ENCODE peak calls at places on chromosomes 5 and 9, in nine cellular contexts. U is Right ventricle myocardium inferior; C is glutamatergic neuron; D is CD8-positive, alpha-beta T cell; X is nucleus accumbens; T is HS-5; J is cardiac muscle cell; E is left lobe of liver; Y is fibroblast of gingiva. P is an unnamed sample.

GRCh38 chr5:172334196-172334595 is 50.6 kb upstream of the UBTD2 start:
- DNase-seq in J (no peak), C (no peak), T (no peak), X (no peak), Y (no peak), U (no peak), D (no peak), E (no peak), P (peak)

GRCh38 chr5:159095882-159096554 is 3.7 kb downstream of the EBF1 start:
- DNase-seq in C (peak), X (no peak), E (no peak), U (no peak), J (no peak), D (no peak), Y (no peak), T (no peak), P (no peak)

GRCh38 chr9:122991370-122991830 is 42.1 kb upstream of the GPR21 start:
- DNase-seq in T (peak), U (no peak), Y (peak), D (no peak), C (no peak), X (no peak), J (peak), E (no peak), P (peak)

GRCh38 chr5:60332244-60333018 is 367.5 kb downstream of the DEPDC1B start:
- DNase-seq in D (no peak), Y (no peak), J (no peak), T (peak), E (no peak), U (no peak), X (no peak), C (no peak), P (peak)

GRCh38 chr5:138022912-138023311 is 10.0 kb downstream of the FAM13B start:
- DNase-seq in E (no peak), X (no peak), T (no peak), Y (no peak), D (no peak), C (no peak), J (no peak), U (no peak), P (no peak)

GRCh38 chr5:143427122-143427735 is 23.7 kb upstream of the NR3C1 start:
- DNase-seq in E (no peak), J (no peak), X (no peak), U (no peak), D (no peak), T (no peak), Y (no peak), C (no peak), P (no peak)

GRCh38 chr9:135081731-135082130 is 5.7 kb upstream of the OLFM1 start:
- DNase-seq in J (no peak), D (no peak), U (no peak), T (no peak), X (no peak), Y (no peak), C (peak), E (no peak), P (no peak)

GRCh38 chr5:117587111-117587510 is 1012.5 kb upstream of the SEMA6A start:
- DNase-seq in Y (no peak), J (no peak), C (no peak), T (no peak), X (no peak), E (no peak), D (no peak), U (no peak), P (no peak)

GRCh38 chr5:100905259-100905914 is 2.3 kb upstream of the ST8SIA4 start:
- DNase-seq in J (no peak), U (no peak), D (peak), C (no peak), Y (no peak), E (no peak), X (no peak), T (no peak), P (no peak)

GRCh38 chr9:130479587-130479986 is 34.8 kb downstream of the ASS1 start:
- DNase-seq in D (no peak), J (no peak), U (no peak), C (no peak), X (no peak), E (no peak), T (no peak), Y (no peak), P (no peak)

GRCh38 chr5:13985736-13986418 is 41.4 kb upstream of the DNAH5 start:
- DNase-seq in C (no peak), D (no peak), Y (peak), J (no peak), T (peak), E (no peak), U (no peak), X (no peak), P (peak)

GRCh38 chr5:25649628-25650265 is 1005.0 kb upstream of the CDH10 start:
- DNase-seq in E (no peak), U (peak), C (no peak), X (no peak), D (no peak), T (peak), Y (no peak), J (no peak), P (no peak)

GRCh38 chr5:131296213-131296672 is 32.4 kb downstream of the CDC42SE2 start:
- DNase-seq in U (no peak), J (no peak), X (no peak), Y (no peak), D (no peak), E (no peak), T (no peak), C (no peak), P (no peak)

GRCh38 chr9:526904-527591 is 312.4 kb downstream of the DOCK8 start:
- DNase-seq in E (no peak), C (no peak), Y (no peak), J (no peak), D (no peak), X (no peak), T (no peak), U (no peak), P (no peak)

GRCh38 chr5:18375637-18376036 is 741.4 kb downstream of the TAF11L14 start:
- DNase-seq in D (no peak), U (no peak), J (no peak), T (no peak), X (no peak), Y (no peak), C (no peak), E (no peak), P (no peak)

GRCh38 chr5:35066260-35066795 is 18.6 kb upstream of the AGXT2 start:
- DNase-seq in T (no peak), J (no peak), C (no peak), U (no peak), X (no peak), Y (no peak), D (no peak), E (no peak), P (no peak)

GRCh38 chr9:126874546-126875314 is 14.3 kb downstream of the ZBTB34 start:
- DNase-seq in C (no peak), X (no peak), U (no peak), J (no peak), E (no peak), Y (peak), T (no peak), D (peak), P (no peak)

GRCh38 chr9:37596504-37596903 is 4.1 kb upstream of the TOMM5 start:
- DNase-seq in E (no peak), D (no peak), Y (no peak), U (no peak), J (no peak), C (no peak), T (no peak), X (no peak), P (no peak)

GRCh38 chr5:167916261-167916660 is 375.2 kb upstream of the WWC1 start:
- DNase-seq in E (no peak), Y (no peak), J (no peak), C (no peak), X (no peak), U (no peak), T (no peak), D (no peak), P (no peak)

GRCh38 chr5:179908528-179908927 is 831 bp upstream of the TBC1D9B start:
- DNase-seq in C (peak), E (no peak), X (no peak), D (no peak), J (peak), Y (no peak), T (no peak), U (no peak), P (no peak)

GRCh38 chr9:129548571-129549135 is 72.2 kb downstream of the C9orf50 start:
- DNase-seq in D (no peak), Y (no peak), T (no peak), U (peak), X (no peak), J (no peak), E (no peak), C (no peak), P (no peak)

GRCh38 chr5:117623042-117623815 is 1048.6 kb upstream of the SEMA6A start:
- DNase-seq in D (no peak), J (peak), T (no peak), X (no peak), E (no peak), Y (no peak), C (peak), U (no peak), P (no peak)

GRCh38 chr5:61706751-61707150 is 374.7 kb downstream of the ZSWIM6 start:
- DNase-seq in T (no peak), E (no peak), D (no peak), Y (no peak), X (no peak), J (no peak), U (no peak), C (no peak), P (no peak)

GRCh38 chr9:89844075-89844474 is 239.3 kb downstream of the GADD45G start:
- DNase-seq in Y (no peak), J (no peak), C (no peak), T (no peak), E (no peak), X (no peak), U (no peak), D (no peak), P (no peak)

GRCh38 chr5:124087752-124088151 is 575.8 kb downstream of the CSNK1G3 start:
- DNase-seq in U (no peak), E (no peak), D (no peak), T (no peak), J (no peak), C (no peak), Y (no peak), X (no peak), P (no peak)

GRCh38 chr9:135273077-135273476 is 185.6 kb downstream of the OLFM1 start:
- DNase-seq in C (peak), T (no peak), D (no peak), Y (no peak), X (no peak), J (no peak), E (no peak), U (no peak), P (no peak)

GRCh38 chr9:7209990-7210389 is 452.2 kb downstream of the KDM4C start:
- DNase-seq in Y (no peak), U (no peak), E (no peak), T (no peak), J (no peak), C (no peak), X (no peak), D (no peak), P (no peak)

GRCh38 chr9:111980398-111980797 is 83.8 kb downstream of the UGCG start:
- DNase-seq in E (no peak), D (no peak), J (peak), T (no peak), U (no peak), X (no peak), Y (no peak), C (no peak), P (no peak)

GRCh38 chr5:9889511-9889910 is 259.4 kb upstream of the TAS2R1 start:
- DNase-seq in E (no peak), J (no peak), D (no peak), Y (no peak), U (no peak), T (no peak), C (no peak), X (no peak), P (no peak)

GRCh38 chr5:55222819-55223124 is 4.3 kb downstream of the MCIDAS start:
- DNase-seq in U (no peak), T (no peak), D (no peak), C (no peak), J (no peak), E (no peak), Y (no peak), X (no peak), P (no peak)

GRCh38 chr5:189486-189885 is 1.8 kb upstream of the LRRC14B start:
- DNase-seq in X (no peak), E (no peak), Y (no peak), T (no peak), J (no peak), U (no peak), D (no peak), C (peak), P (no peak)

GRCh38 chr5:177006265-177006972 is at the start of gene UIMC1:
- DNase-seq in Y (peak), X (peak), T (peak), C (peak), U (peak), J (peak), D (peak), E (peak), P (peak)

GRCh38 chr5:177086918-177087706 is 397 bp downstream of the FGFR4 start:
- DNase-seq in J (no peak), X (peak), C (peak), U (peak), Y (no peak), D (peak), E (peak), T (no peak), P (peak)

GRCh38 chr9:70410368-70410767 is 4.1 kb downstream of the KLF9 start:
- DNase-seq in T (peak), U (no peak), X (no peak), J (no peak), E (no peak), Y (no peak), D (peak), C (no peak), P (no peak)

GRCh38 chr5:176803027-176803942 is 7.1 kb upstream of the UNC5A start:
- DNase-seq in E (no peak), C (no peak), D (no peak), Y (no peak), J (no peak), X (no peak), U (peak), T (no peak), P (no peak)

GRCh38 chr5:35030426-35030825 is 17.3 kb downstream of the AGXT2 start:
- DNase-seq in J (no peak), Y (no peak), X (no peak), T (no peak), E (no peak), C (no peak), D (no peak), U (no peak), P (no peak)

GRCh38 chr5:58940446-58940845 is 357.6 kb downstream of the RAB3C start:
- DNase-seq in X (no peak), E (no peak), J (no peak), U (no peak), T (no peak), C (no peak), D (no peak), Y (peak), P (no peak)

GRCh38 chr5:163838738-163839137 is 333.3 kb downstream of the MAT2B start:
- DNase-seq in U (no peak), X (no peak), C (no peak), E (no peak), T (no peak), J (no peak), Y (no peak), D (no peak), P (no peak)

GRCh38 chr5:141515946-141516647 is 27.2 kb downstream of the PCDHGC5 start:
- DNase-seq in D (no peak), J (no peak), X (no peak), Y (no peak), U (no peak), E (no peak), C (no peak), T (no peak), P (no peak)

P was measured in A549.